ENCODE peak calls at places on chromosomes 3 and 15, in four cellular contexts. F, C, X and M are unnamed samples.

GRCh38 chr3:34919025-34919424 is 720.3 kb upstream of the ARPP21 start:
- DNase-seq in F (no peak), C (no peak), X (no peak), M (no peak)

GRCh38 chr15:85137507-85138175 is 156.0 kb downstream of the PDE8A start:
- DNase-seq in F (no peak), C (no peak), X (no peak), M (no peak)

GRCh38 chr3:143078883-143079282 is 40.7 kb upstream of the CHST2 start:
- DNase-seq in F (no peak), C (no peak), X (no peak), M (no peak)

GRCh38 chr3:123096701-123097100 is 29.9 kb downstream of the PDIA5 start:
- DNase-seq in F (peak), C (peak), X (no peak), M (no peak)

GRCh38 chr3:49133226-49133951 is 539 bp upstream of the LAMB2 start:
- DNase-seq in F (peak), C (peak), X (no peak), M (peak)

GRCh38 chr15:45121706-45122417 is 7.7 kb downstream of the DUOXA2 start:
- DNase-seq in F (no peak), C (no peak), X (no peak), M (no peak)

GRCh38 chr3:11553436-11554235 is 90.1 kb downstream of the VGLL4 start:
- DNase-seq in F (no peak), C (peak), X (no peak), M (no peak)

GRCh38 chr3:133987136-133987535 is 42.6 kb downstream of the SLCO2A1 start:
- DNase-seq in F (no peak), C (no peak), X (no peak), M (no peak)